ENCODE peak calls at places on chromosomes 7 and 10, in six cellular contexts. M is fibroblast of the aortic adventitia, T is neural crest cell, V is EL, A is iris pigment epithelial cell, U is GM10248. P is an unnamed sample.

GRCh38 chr10:90047243-90047729 is 345.9 kb downstream of the KIF20B start:
- DNase-seq in T (no peak), A (no peak), U (peak), M (no peak), V (no peak), P (no peak)

GRCh38 chr7:103989785-103990775 is 622 bp upstream of the RELN start:
- DNase-seq in A (peak), M (peak), T (peak), U (peak), V (peak), P (peak)

GRCh38 chr10:14748471-14748870 is 26.2 kb downstream of the FAM107B start:
- DNase-seq in M (no peak), U (no peak), V (no peak), A (no peak), T (no peak), P (no peak)

GRCh38 chr7:47132471-47132870 is 449.4 kb downstream of the TNS3 start:
- DNase-seq in A (no peak), U (no peak), M (no peak), T (no peak), V (no peak), P (no peak)

GRCh38 chr10:103789771-103790201 is 65.6 kb downstream of the SH3PXD2A start:
- DNase-seq in M (no peak), V (no peak), U (no peak), T (no peak), A (no peak), P (no peak)

GRCh38 chr7:28649189-28649588 is 236.9 kb downstream of the CREB5 start:
- DNase-seq in A (no peak), V (no peak), U (no peak), M (no peak), T (no peak), P (no peak)

GRCh38 chr10:21402606-21403083 is 122.8 kb downstream of the SKIDA1 start:
- DNase-seq in T (no peak), M (peak), V (peak), A (peak), U (no peak), P (no peak)

GRCh38 chr10:86635402-86635801 is 18.9 kb upstream of the OPN4 start:
- DNase-seq in V (peak), U (no peak), T (no peak), M (peak), A (peak), P (no peak)

GRCh38 chr10:13608246-13608853 is 21.6 kb downstream of the PRPF18 start:
- DNase-seq in T (no peak), V (no peak), A (no peak), M (no peak), U (no peak), P (no peak)

GRCh38 chr7:128215739-128216138 is 25.3 kb upstream of the LEP start:
- DNase-seq in U (no peak), T (no peak), V (peak), M (peak), A (peak), P (no peak)

GRCh38 chr10:600876-601275 is 88.6 kb downstream of the DIP2C start:
- DNase-seq in V (no peak), A (no peak), T (no peak), M (peak), U (no peak), P (no peak)

GRCh38 chr7:37149019-37149814 is 299.4 kb downstream of the ELMO1 start:
- DNase-seq in U (no peak), A (no peak), M (no peak), T (no peak), V (no peak), P (no peak)

GRCh38 chr10:77156406-77156879 is 481.2 kb downstream of the KCNMA1 start:
- DNase-seq in A (peak), T (no peak), M (peak), V (peak), U (no peak), P (no peak)

GRCh38 chr10:2529945-2530344 is 537.4 kb upstream of the PFKP start:
- DNase-seq in T (no peak), U (no peak), A (no peak), M (no peak), V (no peak), P (no peak)

GRCh38 chr10:30062582-30062981 is 3.2 kb upstream of the JCAD start:
- DNase-seq in U (no peak), A (peak), T (no peak), M (no peak), V (no peak), P (no peak)

GRCh38 chr7:104807676-104808075 is 206.3 kb upstream of the KMT2E start:
- DNase-seq in M (no peak), T (no peak), U (no peak), V (no peak), A (no peak), P (no peak)

GRCh38 chr10:73076361-73077183 is 20.1 kb downstream of the P4HA1 start:
- DNase-seq in M (peak), A (peak), T (no peak), V (peak), U (no peak), P (no peak)

GRCh38 chr7:117808910-117809705 is 64.1 kb downstream of the CTTNBP2 start:
- DNase-seq in U (no peak), V (no peak), M (peak), A (peak), T (no peak), P (no peak)

GRCh38 chr7:27605689-27606269 is 56.9 kb downstream of the HIBADH start:
- DNase-seq in M (peak), A (peak), T (no peak), U (no peak), V (peak), P (no peak)

GRCh38 chr10:73232887-73233286 is 14.2 kb downstream of the DNAJC9 start:
- DNase-seq in M (no peak), A (no peak), T (no peak), V (no peak), U (no peak), P (peak)

GRCh38 chr7:6252748-6253147 is 19.7 kb downstream of the CYTH3 start:
- DNase-seq in A (peak), U (no peak), T (no peak), V (peak), M (peak), P (no peak)

GRCh38 chr10:58590924-58591323 is 78.3 kb downstream of the BICC1 start:
- DNase-seq in U (no peak), A (peak), M (peak), V (no peak), T (no peak), P (no peak)

GRCh38 chr7:19294629-19295028 is 149.4 kb upstream of the FERD3L start:
- DNase-seq in M (peak), A (no peak), T (no peak), V (peak), U (no peak), P (no peak)

GRCh38 chr7:3229904-3230470 is 71.1 kb upstream of the SDK1 start:
- DNase-seq in M (no peak), T (no peak), V (no peak), A (no peak), U (no peak), P (no peak)

GRCh38 chr10:70598857-70599295 is 3.7 kb downstream of the PRF1 start:
- DNase-seq in T (no peak), U (no peak), V (no peak), M (no peak), A (no peak), P (no peak)

GRCh38 chr10:131266936-131267813 is 44.3 kb downstream of the TCERG1L start:
- DNase-seq in U (no peak), T (no peak), M (no peak), V (no peak), A (no peak), P (no peak)